ENCODE peak calls at places on chromosomes 2 and 18, in six cellular contexts. B, M, L, Z, V and F are unnamed samples.

GRCh38 chr18:74139888-74140287 is 7.7 kb downstream of the FBXO15 start:
- DNase-seq in B (no peak), M (no peak), L (peak), Z (no peak), V (no peak), F (no peak)

GRCh38 chr2:28445448-28446258 is 50.2 kb upstream of the PLB1 start:
- DNase-seq in B (no peak), M (no peak), L (peak), Z (no peak), V (no peak), F (peak)

GRCh38 chr2:234879671-234880455 is 72.0 kb upstream of the SH3BP4 start:
- DNase-seq in B (no peak), M (no peak), L (peak), Z (no peak), V (no peak), F (no peak)

GRCh38 chr18:44458777-44459176 is 221.9 kb upstream of the SETBP1 start:
- DNase-seq in B (no peak), M (no peak), L (peak), Z (no peak), V (no peak), F (no peak)

GRCh38 chr2:219772697-219773096 is 145.3 kb downstream of the SLC4A3 start:
- DNase-seq in B (no peak), M (no peak), L (no peak), Z (no peak), V (no peak), F (no peak)

GRCh38 chr2:172772637-172773036 is 37.0 kb downstream of the RAPGEF4 start:
- DNase-seq in B (no peak), M (no peak), L (peak), Z (no peak), V (no peak), F (no peak)

GRCh38 chr2:233426619-233427342 is 72.5 kb downstream of the DGKD start:
- DNase-seq in B (no peak), M (no peak), L (peak), Z (no peak), V (no peak), F (no peak)

GRCh38 chr2:48496867-48497266 is 33.1 kb upstream of the STON1 start:
- DNase-seq in B (no peak), M (no peak), L (peak), Z (no peak), V (no peak), F (no peak)

GRCh38 chr2:42190191-42190590 is 21.0 kb downstream of the EML4 start:
- DNase-seq in B (no peak), M (no peak), L (no peak), Z (no peak), V (no peak), F (no peak)

GRCh38 chr2:42189235-42189566 is 20.0 kb downstream of the EML4 start:
- DNase-seq in B (no peak), M (no peak), L (no peak), Z (no peak), V (no peak), F (no peak)

GRCh38 chr2:42192010-42192373 is 22.8 kb downstream of the EML4 start:
- DNase-seq in B (no peak), M (no peak), L (no peak), Z (no peak), V (no peak), F (no peak)

GRCh38 chr2:42192642-42193566 is 23.8 kb downstream of the EML4 start:
- DNase-seq in B (no peak), M (no peak), L (no peak), Z (no peak), V (no peak), F (no peak)

GRCh38 chr2:42191285-42192009 is 22.3 kb downstream of the EML4 start:
- DNase-seq in B (no peak), M (no peak), L (no peak), Z (no peak), V (no peak), F (no peak)
- TF ChIP-seq POLR2A in B (no peak), M (no peak), L (no peak), Z (no peak), V (no peak), F (no peak)

DNA sequence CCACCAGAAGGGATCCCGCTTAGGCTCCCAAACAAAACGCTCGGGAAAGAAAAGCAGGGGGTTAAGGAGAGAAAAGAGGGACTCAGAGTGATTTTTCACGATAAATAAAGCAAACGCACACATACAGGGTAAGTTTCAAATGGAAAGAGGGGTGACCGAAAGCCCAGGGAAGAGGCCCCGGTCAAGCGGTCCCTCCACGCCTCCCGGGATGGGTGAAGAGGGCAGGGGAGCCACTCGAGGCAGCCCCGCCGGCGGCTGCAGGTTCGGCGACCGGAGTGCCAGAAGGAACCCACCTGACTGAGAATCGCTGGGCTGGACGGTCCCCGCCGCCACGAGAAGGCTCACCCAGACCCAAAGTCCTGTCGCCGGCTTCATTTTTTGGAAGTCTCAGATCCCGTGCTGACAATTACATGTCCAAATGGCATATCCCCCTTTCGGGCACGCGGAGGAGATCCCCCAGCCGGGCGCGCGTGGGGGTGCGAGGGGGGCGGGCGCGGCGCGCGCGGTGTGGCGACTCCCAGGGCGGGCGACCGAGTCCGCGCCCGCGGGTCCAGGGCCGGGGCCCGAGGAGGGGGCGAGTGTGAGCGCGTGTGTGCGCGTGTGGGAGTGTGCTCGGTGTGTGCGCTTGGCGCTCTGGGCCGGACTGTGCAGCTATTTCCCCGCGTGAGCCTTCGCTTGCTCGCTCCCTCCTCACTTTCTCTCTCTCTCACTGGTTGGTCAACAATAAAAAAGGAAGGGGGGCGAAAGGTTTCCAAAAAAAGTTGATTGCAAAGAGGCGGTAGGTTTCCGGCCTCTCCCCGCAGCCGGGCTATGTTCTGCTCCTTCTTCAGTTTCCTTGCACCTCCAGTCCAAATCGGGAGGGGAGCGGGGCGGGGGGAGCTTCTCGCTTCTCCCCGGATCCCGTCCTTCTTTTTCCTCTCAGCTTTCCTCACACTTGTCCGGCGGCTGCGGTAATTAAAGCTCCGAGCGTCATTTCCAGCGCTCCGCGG is at the start of gene ERBB4:
- DNase-seq in B (peak), M (peak), L (no peak), Z (peak), V (no peak), F (peak)
- H3K27ac ChIP-seq in B (no peak), M (peak), L (no peak), Z (no peak), V (no peak), F (peak)

DNA sequence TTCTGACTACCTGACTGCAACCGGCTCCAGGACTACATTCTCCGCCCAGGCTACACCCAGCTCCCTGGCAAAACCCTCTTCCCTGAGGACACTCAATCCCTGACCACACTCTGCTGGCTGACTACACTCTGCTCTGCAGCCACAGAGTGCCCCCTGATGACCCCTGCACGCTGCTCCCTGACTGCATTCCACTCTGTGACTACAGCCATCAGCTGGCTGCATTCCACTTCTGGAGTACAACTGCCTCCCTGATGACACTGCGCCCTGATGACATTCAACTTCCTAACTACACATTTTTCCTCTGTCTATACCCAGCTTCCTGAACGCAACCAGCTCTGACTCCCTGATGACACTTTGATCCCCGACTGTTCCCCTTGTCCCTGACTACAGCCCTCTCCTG is 71.3 kb upstream of the NRXN1 start:
- DNase-seq in B (peak), M (peak), L (peak), Z (peak), V (no peak), F (peak)
- TF ChIP-seq POLR2A in B (no peak), M (no peak), L (no peak), Z (no peak), V (no peak), F (no peak)

GRCh38 chr18:13811993-13812392 is 12.0 kb upstream of the MC5R start:
- DNase-seq in B (no peak), M (no peak), L (no peak), Z (no peak), V (no peak), F (no peak)

GRCh38 chr18:13809521-13810252 is 14.3 kb upstream of the MC5R start:
- DNase-seq in B (no peak), M (no peak), L (no peak), Z (no peak), V (no peak), F (peak)

GRCh38 chr18:13810950-13811485 is 12.9 kb upstream of the MC5R start:
- DNase-seq in B (no peak), M (no peak), L (no peak), Z (no peak), V (no peak), F (no peak)

GRCh38 chr18:13808294-13809024 is 15.5 kb upstream of the MC5R start:
- DNase-seq in B (no peak), M (no peak), L (no peak), Z (no peak), V (no peak), F (no peak)

DNA sequence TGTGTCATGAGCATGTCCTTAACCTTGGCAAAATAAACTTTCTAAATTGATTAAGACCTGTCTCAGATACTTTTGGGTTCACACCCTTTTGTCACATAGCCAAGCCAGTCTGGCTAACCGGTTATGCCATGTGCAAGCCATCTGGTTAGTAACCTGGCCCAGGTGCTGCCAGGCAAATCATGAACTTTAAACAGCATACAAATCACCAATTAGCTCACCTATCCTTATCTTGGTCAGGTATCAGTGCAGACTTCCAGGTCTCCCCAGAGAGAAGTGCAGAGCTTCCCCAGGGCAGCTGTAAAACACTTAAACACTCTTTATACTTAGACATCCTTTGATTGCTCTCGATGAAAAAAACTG is 14.9 kb upstream of the MC5R start:
- DNase-seq in B (no peak), M (no peak), L (no peak), Z (peak), V (no peak), F (peak)
- H3K27ac ChIP-seq in B (no peak), M (no peak), L (no peak), Z (no peak), V (no peak), F (no peak)

GRCh38 chr2:64204006-64204632 is 59.9 kb upstream of the PELI1 start:
- DNase-seq in B (peak), M (peak), L (peak), Z (no peak), V (no peak), F (no peak)
- TF ChIP-seq POLR2A in B (no peak), M (no peak), L (no peak), Z (no peak), V (no peak), F (no peak)

GRCh38 chr2:100327742-100328141 is 5.4 kb upstream of the LONRF2 start:
- DNase-seq in B (no peak), M (no peak), L (no peak), Z (no peak), V (no peak), F (no peak)

GRCh38 chr2:100320547-100321180 is 1.6 kb downstream of the LONRF2 start:
- DNase-seq in B (no peak), M (no peak), L (no peak), Z (peak), V (no peak), F (no peak)

GRCh38 chr2:100317634-100318033 is 4.7 kb downstream of the LONRF2 start:
- DNase-seq in B (no peak), M (no peak), L (no peak), Z (no peak), V (no peak), F (no peak)

GRCh38 chr2:100321181-100321880 is 970 bp downstream of the LONRF2 start:
- DNase-seq in B (no peak), M (peak), L (peak), Z (peak), V (no peak), F (peak)

DNA sequence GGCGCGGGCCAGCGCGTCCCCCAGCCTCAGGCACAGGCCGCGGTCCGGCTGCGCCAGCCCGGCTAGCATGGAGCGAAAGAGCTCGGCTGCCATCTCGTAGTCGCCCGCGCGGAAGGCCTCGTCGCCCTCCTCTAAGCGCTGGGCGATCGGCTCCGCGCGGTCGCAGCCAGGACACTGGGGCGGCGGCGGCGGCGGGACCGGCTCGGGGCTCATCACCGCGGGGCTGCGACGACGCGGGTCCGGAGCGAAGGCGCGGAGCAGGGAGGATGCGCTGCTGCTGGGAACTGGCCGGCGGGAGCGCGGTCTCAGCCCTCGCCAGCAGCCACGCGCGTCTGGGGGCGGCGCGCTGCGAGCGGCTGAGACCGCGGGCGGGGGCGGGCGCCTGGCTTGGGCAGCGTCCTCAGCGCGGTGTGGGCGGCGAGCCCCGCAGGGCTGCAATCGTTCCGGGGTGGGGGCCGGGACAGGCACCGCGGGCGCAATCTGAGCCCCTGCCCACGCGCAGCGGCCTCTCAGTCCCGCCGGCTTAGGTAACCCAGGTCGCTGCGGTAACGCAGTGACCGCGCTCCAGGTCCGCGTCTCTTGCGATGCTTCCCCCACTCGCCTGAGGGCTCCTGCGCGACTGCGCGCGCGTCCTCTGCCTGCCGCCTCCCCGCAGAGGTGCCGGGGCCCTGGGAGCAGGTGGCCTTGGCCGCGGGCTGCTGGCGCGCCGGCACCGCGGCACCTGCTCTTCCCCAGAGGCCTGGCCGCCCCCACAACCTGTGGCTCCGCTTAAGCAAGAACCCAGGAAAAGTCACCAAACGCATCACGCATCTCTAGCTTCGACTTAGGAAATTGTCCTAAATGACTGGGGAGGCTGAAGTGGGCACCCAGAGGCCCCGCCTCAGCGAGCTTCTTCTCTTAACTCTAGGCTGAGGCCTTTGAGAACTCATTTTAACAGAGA is at the start of gene LONRF2:
- DNase-seq in B (no peak), M (peak), L (no peak), Z (peak), V (no peak), F (peak)
- H3K27ac ChIP-seq in B (peak), M (peak), L (no peak), Z (peak), V (no peak), F (peak)

DNA sequence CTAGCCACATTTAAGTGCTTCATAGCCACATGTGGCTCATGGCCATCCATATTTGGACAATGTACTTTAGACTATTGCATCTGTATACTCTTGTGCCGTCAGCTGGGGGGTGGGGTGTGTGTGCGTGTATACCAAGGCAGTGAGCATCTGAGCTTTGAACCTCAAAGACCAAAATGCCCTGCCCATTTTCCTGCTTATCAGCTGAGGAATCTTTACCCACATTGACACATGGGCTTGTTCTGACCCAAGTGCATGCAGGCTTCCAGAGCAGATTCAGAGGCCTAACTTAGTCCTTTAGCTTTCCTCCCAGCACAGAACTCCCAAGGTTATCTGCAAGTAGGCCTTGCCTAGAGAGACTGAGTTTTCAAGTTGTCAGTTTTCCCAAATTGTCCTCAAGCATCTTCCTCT is 11.1 kb upstream of the MOCOS start:
- DNase-seq in B (no peak), M (no peak), L (no peak), Z (no peak), V (no peak), F (no peak)
- TF ChIP-seq POLR2A in B (no peak), M (no peak), L (no peak), Z (no peak), V (no peak), F (no peak)

DNA sequence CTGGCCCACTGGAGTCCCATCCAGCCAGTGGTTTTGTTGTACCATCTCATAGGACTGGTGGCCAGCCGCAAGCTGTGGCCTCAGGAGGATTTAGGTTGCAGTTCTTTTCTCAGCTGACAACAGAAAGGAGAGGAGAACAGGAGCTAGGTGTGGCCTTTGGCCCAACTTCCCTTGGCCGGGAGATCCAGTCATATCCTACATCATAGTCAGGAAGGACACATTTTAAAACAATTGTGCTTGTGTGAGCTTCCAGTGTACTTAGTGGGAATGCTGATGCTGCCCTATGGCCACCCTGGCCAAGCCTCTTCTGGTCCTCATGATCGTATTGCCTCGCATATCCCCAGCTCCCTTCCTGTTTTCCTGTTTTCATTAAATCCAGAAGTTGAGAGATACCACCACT is 98.1 kb downstream of the WDSUB1 start:
- DNase-seq in B (no peak), M (peak), L (no peak), Z (no peak), V (no peak), F (no peak)
- H3K27ac ChIP-seq in B (no peak), M (peak), L (no peak), Z (no peak), V (no peak), F (no peak)